ENCODE peak calls at places on chromosome 2, in four cellular contexts. U is AG04450, K is bronchial epithelial cell, G is IMR-90. S is an unnamed sample.

GRCh38 chr2:241218131-241219029 is 29.9 kb downstream of the ANO7 start:
- DNase-seq in K (peak; percentile 23), U (no peak), G (peak; percentile 31), S (no peak)

GRCh38 chr2:36338827-36339145 is 16.8 kb upstream of the CRIM1 start:
- DNase-seq in K (peak; percentile 58), U (no peak), G (peak; percentile 59), S (no peak)

GRCh38 chr2:215680605-215681598 is 245.0 kb upstream of the FN1 start:
- DNase-seq in U (no peak), K (peak; percentile 86), G (peak; percentile 87), S (peak; percentile 99)

GRCh38 chr2:147224070-147224469 is 620.8 kb upstream of the ACVR2A start:
- DNase-seq in G (no peak), U (no peak), K (peak; percentile 31), S (no peak)

GRCh38 chr2:18976112-18976961 is 382.1 kb downstream of the OSR1 start:
- DNase-seq in G (peak; percentile 94), U (peak; percentile 55), K (peak; percentile 38), S (no peak)

GRCh38 chr2:129008055-129008880 is 689.6 kb upstream of the HS6ST1 start:
- DNase-seq in K (peak; percentile 84), G (no peak), U (no peak), S (no peak)

GRCh38 chr2:212640428-212640827 is 101.8 kb upstream of the ERBB4 start:
- DNase-seq in G (no peak), K (peak; percentile 93), U (no peak), S (no peak)

GRCh38 chr2:146579154-146579930 is 1265.5 kb upstream of the ACVR2A start:
- DNase-seq in G (peak; percentile 77), U (peak; percentile 26), K (peak; percentile 71), S (no peak)

GRCh38 chr2:100703213-100703612 is 116.7 kb upstream of the NPAS2 start:
- DNase-seq in G (no peak), U (no peak), K (no peak), S (no peak)

GRCh38 chr2:219576505-219577388 is 4.6 kb downstream of the INHA start:
- DNase-seq in K (peak; percentile 39), U (no peak), G (peak; percentile 13), S (no peak)

GRCh38 chr2:168064011-168064998 is 183.1 kb downstream of the STK39 start:
- DNase-seq in K (no peak), G (no peak), U (no peak), S (no peak)

DNA sequence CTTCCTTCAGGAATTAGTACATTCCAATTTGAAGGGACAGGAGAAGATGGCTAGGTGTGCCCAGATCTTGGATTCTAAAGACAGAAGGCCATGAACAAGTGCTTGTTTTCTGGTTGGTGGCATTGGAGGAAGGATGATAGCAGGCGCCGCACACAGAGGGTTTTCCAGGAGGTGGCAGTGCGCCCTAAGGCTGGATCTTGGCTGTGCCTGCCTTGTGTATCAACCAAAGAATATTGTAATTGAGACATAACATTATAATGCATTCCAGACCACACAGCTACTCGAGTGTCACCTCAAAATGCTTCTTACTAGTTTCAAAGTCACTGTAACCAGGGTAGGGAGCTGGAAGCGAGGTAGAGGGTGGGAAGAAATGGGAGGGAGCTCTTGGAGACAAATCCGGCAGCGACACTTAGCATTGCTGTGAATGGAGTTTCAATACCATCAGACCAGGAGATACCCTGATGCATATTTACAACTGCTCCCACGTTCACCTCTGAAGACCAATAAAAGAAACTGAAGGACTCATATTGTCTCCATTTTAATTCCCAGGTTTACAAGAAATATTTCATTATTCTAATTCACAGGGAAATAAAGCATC is 42.5 kb downstream of the CPO start:
- DNase-seq in G (peak; percentile 76), U (peak; percentile 47), K (peak; percentile 52), S (peak; percentile 10)
- TF ChIP-seq CTCF in G (peak; percentile 97), U (peak; percentile 95), K (peak; percentile 88), S (peak; percentile 93)

GRCh38 chr2:95206086-95206485 is 1.2 kb upstream of the ZNF892 start:
- DNase-seq in K (no peak), U (no peak), G (no peak), S (no peak)
- H3K4me3 ChIP-seq in K (no peak overlapping the region), U (no peak overlapping the region), G (no peak overlapping the region), S (peak overlapping the region; percentile 69)

GRCh38 chr2:104109356-104109755 is 744.6 kb upstream of the POU3F3 start:
- DNase-seq in K (no peak), U (no peak), G (no peak), S (no peak)
- TF ChIP-seq CTCF in K (no peak), U (no peak), G (no peak), S (no peak)

DNA sequence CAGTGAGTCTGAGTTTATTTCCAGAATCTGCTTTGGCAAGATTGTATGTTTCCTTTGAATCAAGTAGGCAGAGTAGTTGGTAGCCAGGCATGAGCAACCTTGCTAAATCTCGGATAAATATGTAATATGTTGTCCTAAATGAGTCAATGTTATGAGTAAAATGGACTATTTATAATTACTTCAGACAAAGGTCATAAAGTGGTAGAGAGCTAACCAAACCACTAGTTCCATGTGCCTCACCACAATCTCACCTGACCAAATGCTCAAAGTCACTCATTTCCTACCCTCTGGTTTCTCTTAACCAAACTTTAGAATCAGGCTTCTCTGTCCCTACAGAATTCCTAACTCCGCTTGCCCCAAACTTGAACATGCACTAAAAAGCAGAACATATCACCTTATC is 261.2 kb upstream of the FSIP2 start:
- DNase-seq in U (no peak), G (no peak), K (peak; percentile 20), S (no peak)
- H3K4me3 ChIP-seq in U (no peak overlapping the region), G (no peak overlapping the region), K (no peak overlapping the region), S (no peak overlapping the region)